ENCODE peak calls at places on chromosomes 13 and 19, in eight cellular contexts. P is H1, X is mesendoderm, Q is tibial nerve, S is neural progenitor cell, E is MM.1S, G is gastrocnemius medialis, L is heart right ventricle. C is an unnamed sample.

GRCh38 chr13:64158910-64159309 is 2743.3 kb upstream of the PCDH20 start:
- DNase-seq in S (no peak), G (no peak), P (no peak), Q (no peak), E (no peak), X (no peak), L (no peak), C (no peak)

GRCh38 chr19:49427855-49428546 is 2.8 kb downstream of the GFY start:
- DNase-seq in S (peak; percentile 80), E (no peak), Q (no peak), G (no peak), L (no peak), X (peak; percentile 60), P (peak; percentile 87), C (no peak)

GRCh38 chr13:49488563-49488962 is 7.2 kb upstream of the PHF11 start:
- DNase-seq in L (no peak), X (no peak), Q (no peak), S (no peak), E (no peak), P (no peak), G (no peak), C (no peak)

GRCh38 chr19:35090160-35090794 is 25.3 kb upstream of the FXYD3 start:
- DNase-seq in L (peak; percentile 57), Q (peak; percentile 83), S (peak; percentile 78), G (peak; percentile 72), E (peak; percentile 16), X (peak; percentile 84), P (peak; percentile 80), C (no peak)

GRCh38 chr19:40623403-40624239 is 22.5 kb downstream of the LTBP4 start:
- DNase-seq in S (peak; percentile 96), E (no peak), Q (no peak), P (peak; percentile 100), G (no peak), X (peak; percentile 99), L (no peak), C (no peak)

GRCh38 chr13:33931397-33931987 is 113.5 kb downstream of the RFC3 start:
- DNase-seq in G (no peak), Q (peak; percentile 34), P (no peak), E (peak; percentile 28), L (peak; percentile 28), X (peak; percentile 65), S (peak; percentile 73), C (no peak)

GRCh38 chr19:12840091-12841079 is 2.1 kb downstream of the MAST1 start:
- DNase-seq in X (peak; percentile 98), Q (no peak), P (peak; percentile 100), L (no peak), E (peak; percentile 31), G (peak; percentile 52), S (peak; percentile 98), C (no peak)

GRCh38 chr19:14786421-14786851 is 8.1 kb upstream of the ADGRE2 start:
- DNase-seq in P (peak; percentile 90), G (no peak), Q (no peak), S (peak; percentile 80), L (no peak), E (no peak), X (peak; percentile 68), C (no peak)

GRCh38 chr19:48627211-48627864 is 8.0 kb downstream of the SPHK2 start:
- DNase-seq in P (no peak), L (no peak), G (no peak), E (no peak), X (peak; percentile 66), S (no peak), Q (no peak), C (no peak)

GRCh38 chr19:7596191-7596937 is 701 bp downstream of the CAMSAP3 start:
- DNase-seq in Q (no peak), L (no peak), S (peak; percentile 42), G (no peak), X (no peak), E (no peak), P (peak; percentile 59), C (no peak)

GRCh38 chr13:26961890-26962615 is 201.5 kb upstream of the GPR12 start:
- DNase-seq in X (no peak), S (no peak), P (no peak), Q (no peak), E (no peak), L (no peak), G (no peak), C (no peak)

GRCh38 chr13:32639502-32640105 is 53.4 kb downstream of the PDS5B start:
- DNase-seq in Q (peak; percentile 70), S (peak; percentile 59), L (peak; percentile 65), X (peak; percentile 71), E (peak; percentile 50), G (peak; percentile 57), P (no peak), C (peak; percentile 10)

GRCh38 chr19:54154603-54155345 is 4.7 kb downstream of the LENG1 start:
- DNase-seq in G (no peak), X (no peak), Q (no peak), P (no peak), E (no peak), S (no peak), L (no peak), C (no peak)

GRCh38 chr13:80082396-80083096 is 258.4 kb downstream of the SPRY2 start:
- DNase-seq in L (no peak), P (no peak), X (no peak), S (no peak), E (no peak), G (no peak), Q (no peak), C (no peak)

GRCh38 chr19:55304279-55304978 is 20.6 kb downstream of the BRSK1 start:
- DNase-seq in X (peak; percentile 77), S (peak; percentile 83), L (no peak), G (peak; percentile 55), Q (peak; percentile 18), E (no peak), P (peak; percentile 67), C (no peak)

GRCh38 chr13:46527237-46527636 is 25.7 kb upstream of the LRCH1 start:
- DNase-seq in S (no peak), L (no peak), P (no peak), Q (no peak), X (no peak), E (no peak), G (no peak), C (no peak)

GRCh38 chr13:48437381-48437780 is 24.5 kb upstream of the LPAR6 start:
- DNase-seq in X (no peak), P (no peak), Q (peak; percentile 66), S (no peak), E (no peak), L (peak; percentile 83), G (peak; percentile 43), C (no peak)

GRCh38 chr19:14471436-14472187 is 3.5 kb downstream of the PTGER1 start:
- DNase-seq in P (no peak), Q (no peak), G (no peak), X (no peak), L (no peak), E (no peak), S (no peak), C (no peak)

GRCh38 chr19:38250428-38250820 is 5.8 kb downstream of the PPP1R14A start:
- DNase-seq in Q (no peak), P (no peak), L (no peak), G (no peak), X (no peak), E (no peak), S (no peak), C (no peak)

GRCh38 chr19:4971424-4971793 is 2.5 kb downstream of the KDM4B start:
- DNase-seq in X (peak; percentile 78), P (peak; percentile 72), L (no peak), Q (no peak), E (peak; percentile 67), S (no peak), G (peak; percentile 73), C (no peak)
- H3K4me1 ChIP-seq in X (peaks cover 3% of the 10 kb centered on the region), P (peaks cover 16% of the 10 kb centered on the region), L (peaks cover 33% of the 10 kb centered on the region), Q (peaks cover 45% of the 10 kb centered on the region), E (peaks cover 4% of the 10 kb centered on the region), S (peaks cover 10% of the 10 kb centered on the region), G (peaks cover 63% of the 10 kb centered on the region), C (peaks cover 47% of the 10 kb centered on the region)

DNA sequence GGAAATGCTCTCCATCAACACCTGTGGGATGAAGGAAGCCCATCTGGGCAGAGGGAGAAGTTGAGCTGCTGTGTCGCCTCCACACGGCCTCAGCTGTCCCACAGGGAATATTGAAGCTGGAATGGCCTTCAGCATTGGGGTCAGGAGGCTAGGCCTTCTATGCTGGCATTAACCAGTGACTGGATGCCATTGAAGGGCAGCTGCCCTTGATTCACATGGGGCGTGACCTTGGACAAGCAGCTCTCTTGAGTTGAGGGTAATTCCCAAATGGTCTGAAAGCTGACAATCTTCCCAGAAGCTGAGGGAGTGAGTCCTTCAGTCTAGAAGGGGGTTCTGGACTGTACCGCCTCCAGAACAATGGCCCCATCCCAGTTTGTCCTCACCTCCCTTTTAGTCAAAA is 6.7 kb downstream of the BCL3 start:
- DNase-seq in P (no peak), X (no peak), E (no peak), G (no peak), L (no peak), S (no peak), Q (no peak), C (no peak)
- H3K4me1 ChIP-seq in P (peaks cover 16% of the 10 kb centered on the region), X (peaks cover 6% of the 10 kb centered on the region), E (peaks cover 33% of the 10 kb centered on the region), G (peaks cover 62% of the 10 kb centered on the region), L (peaks cover 47% of the 10 kb centered on the region), S (peaks cover 21% of the 10 kb centered on the region), Q (peaks cover 78% of the 10 kb centered on the region), C (peaks cover 78% of the 10 kb centered on the region)

DNA sequence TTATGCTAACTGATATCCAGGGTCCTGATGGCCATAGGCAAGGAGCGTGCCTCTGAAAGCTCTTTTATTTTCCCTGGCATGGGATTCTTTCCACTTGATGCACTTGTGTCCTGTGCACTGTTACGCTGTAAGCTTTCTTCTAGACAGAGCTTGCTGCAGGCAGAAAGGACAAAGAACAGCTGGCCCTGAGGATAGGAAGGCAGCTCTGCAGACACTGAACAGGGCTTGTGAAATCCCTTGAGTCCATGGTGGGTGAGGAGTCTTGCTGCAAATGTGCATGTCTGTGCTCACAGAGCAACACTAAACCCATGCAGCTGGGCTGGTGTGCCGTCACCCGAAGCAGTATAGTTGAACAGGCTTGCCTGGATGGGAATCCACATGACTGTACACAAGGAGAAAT is 126.6 kb downstream of the AKAP11 start:
- DNase-seq in L (no peak), E (no peak), X (no peak), S (peak; percentile 47), Q (no peak), G (no peak), P (no peak), C (no peak)
- H3K4me1 ChIP-seq in L (no peaks in the 10 kb centered on the region), E (no peaks in the 10 kb centered on the region), X (no peaks in the 10 kb centered on the region), S (peaks cover 13% of the 10 kb centered on the region), Q (peaks cover 7% of the 10 kb centered on the region), G (no peaks in the 10 kb centered on the region), P (no peaks in the 10 kb centered on the region), C (no peaks in the 10 kb centered on the region)

GRCh38 chr13:73060251-73061160 is 1.7 kb downstream of the KLF5 start:
- DNase-seq in G (peak; percentile 28), L (peak; percentile 31), Q (no peak), S (peak; percentile 37), E (no peak), X (peak; percentile 74), P (no peak), C (no peak)

GRCh38 chr13:73059460-73060250 is 850 bp downstream of the KLF5 start:
- DNase-seq in G (peak; percentile 72), S (peak; percentile 87), Q (no peak), E (peak; percentile 54), P (no peak), X (peak; percentile 81), L (peak; percentile 30), C (no peak)

GRCh38 chr13:73062368-73062767 is 3.6 kb downstream of the KLF5 start:
- DNase-seq in G (no peak), X (no peak), L (no peak), Q (no peak), S (peak; percentile 13), P (no peak), E (no peak), C (no peak)

GRCh38 chr13:73063166-73063565 is 4.4 kb downstream of the KLF5 start:
- DNase-seq in G (no peak), L (no peak), X (no peak), E (no peak), Q (no peak), S (no peak), P (no peak), C (no peak)

GRCh38 chr13:73061478-73062275 is 2.9 kb downstream of the KLF5 start:
- DNase-seq in P (no peak), L (no peak), G (no peak), Q (no peak), S (no peak), E (no peak), X (peak; percentile 14), C (no peak)
- H3K4me1 ChIP-seq in P (peaks cover 2% of the 10 kb centered on the region), L (peaks cover 7% of the 10 kb centered on the region), G (peaks cover 5% of the 10 kb centered on the region), Q (no peaks in the 10 kb centered on the region), S (no peaks in the 10 kb centered on the region), E (no peaks in the 10 kb centered on the region), X (no peaks in the 10 kb centered on the region), C (peaks cover 14% of the 10 kb centered on the region)

C was measured in thoracic aorta.